ENCODE peak calls at places on chromosome X, in five cellular contexts. One of them, this sample, is unnamed.

GRCh38 chrX:7062276-7062675 is 85.2 kb upstream of the STS start:
- DNase-seq in transverse colon: no peak
- DNase-seq in GM23338: no peak
- DNase-seq in sigmoid colon: no peak
- DNase-seq in SK-N-SH: no peak
- DNase-seq in this sample: no peak

GRCh38 chrX:11533211-11533651 is 132.5 kb downstream of the ARHGAP6 start:
- DNase-seq in transverse colon: no peak
- DNase-seq in GM23338: peak
- DNase-seq in sigmoid colon: no peak
- DNase-seq in SK-N-SH: peak
- DNase-seq in this sample: no peak

GRCh38 chrX:135295238-135295943 is 13.9 kb upstream of the ETDC start:
- DNase-seq in transverse colon: peak
- DNase-seq in GM23338: peak
- DNase-seq in sigmoid colon: no peak
- DNase-seq in SK-N-SH: peak
- DNase-seq in this sample: no peak

GRCh38 chrX:123172874-123173273 is 11.2 kb upstream of the GRIA3 start:
- DNase-seq in transverse colon: no peak
- DNase-seq in GM23338: no peak
- DNase-seq in sigmoid colon: no peak
- DNase-seq in SK-N-SH: no peak
- DNase-seq in this sample: no peak

GRCh38 chrX:136205882-136206281 is 45.3 kb downstream of the MAP7D3 start:
- DNase-seq in transverse colon: no peak
- DNase-seq in GM23338: peak
- DNase-seq in sigmoid colon: peak
- DNase-seq in SK-N-SH: no peak
- DNase-seq in this sample: no peak

GRCh38 chrX:42686296-42686695 is 91.7 kb downstream of the PPP1R2C start:
- DNase-seq in transverse colon: no peak
- DNase-seq in GM23338: no peak
- DNase-seq in sigmoid colon: no peak
- DNase-seq in SK-N-SH: no peak
- DNase-seq in this sample: no peak

GRCh38 chrX:107741318-107741813 is 34.2 kb downstream of the TSC22D3 start:
- DNase-seq in transverse colon: no peak
- DNase-seq in GM23338: no peak
- DNase-seq in sigmoid colon: no peak
- DNase-seq in SK-N-SH: no peak
- DNase-seq in this sample: no peak

GRCh38 chrX:25206761-25207160 is 191.0 kb upstream of the ARX start:
- DNase-seq in transverse colon: no peak
- DNase-seq in GM23338: no peak
- DNase-seq in sigmoid colon: no peak
- DNase-seq in SK-N-SH: no peak
- DNase-seq in this sample: no peak

GRCh38 chrX:14039344-14039743 is 9.7 kb upstream of the GEMIN8 start:
- DNase-seq in transverse colon: peak
- DNase-seq in GM23338: peak
- DNase-seq in sigmoid colon: no peak
- DNase-seq in SK-N-SH: peak
- DNase-seq in this sample: no peak

GRCh38 chrX:56758456-56758855 is 29.4 kb downstream of the NBDY start:
- DNase-seq in transverse colon: no peak
- DNase-seq in GM23338: no peak
- DNase-seq in sigmoid colon: no peak
- DNase-seq in SK-N-SH: no peak
- DNase-seq in this sample: no peak

GRCh38 chrX:122866527-122866926 is 317.6 kb upstream of the GRIA3 start:
- DNase-seq in transverse colon: no peak
- DNase-seq in GM23338: no peak
- DNase-seq in sigmoid colon: no peak
- DNase-seq in SK-N-SH: no peak
- DNase-seq in this sample: no peak

GRCh38 chrX:153633607-153634180 is 13.3 kb upstream of the DUSP9 start:
- DNase-seq in transverse colon: no peak
- DNase-seq in GM23338: no peak
- DNase-seq in sigmoid colon: peak
- DNase-seq in SK-N-SH: no peak
- DNase-seq in this sample: no peak
- H3K4me3 ChIP-seq in transverse colon: no peak
- H3K4me3 ChIP-seq in GM23338: no peak
- H3K4me3 ChIP-seq in sigmoid colon: no peak
- H3K4me3 ChIP-seq in SK-N-SH: no peak
- H3K4me3 ChIP-seq in this sample: no peak

GRCh38 chrX:45699158-45699557 is 498.5 kb upstream of the DIPK2B start:
- DNase-seq in transverse colon: no peak
- DNase-seq in GM23338: no peak
- DNase-seq in sigmoid colon: no peak
- DNase-seq in SK-N-SH: no peak
- DNase-seq in this sample: no peak

GRCh38 chrX:45696762-45697161 is 496.1 kb upstream of the DIPK2B start:
- DNase-seq in transverse colon: no peak
- DNase-seq in GM23338: no peak
- DNase-seq in sigmoid colon: no peak
- DNase-seq in SK-N-SH: no peak
- DNase-seq in this sample: no peak

GRCh38 chrX:45697591-45697990 is 496.9 kb upstream of the DIPK2B start:
- DNase-seq in transverse colon: no peak
- DNase-seq in GM23338: no peak
- DNase-seq in sigmoid colon: no peak
- DNase-seq in SK-N-SH: no peak
- DNase-seq in this sample: no peak
- TF ChIP-seq POLR2AphosphoS5 in transverse colon: no peak
- TF ChIP-seq POLR2AphosphoS5 in GM23338: no peak
- TF ChIP-seq POLR2AphosphoS5 in sigmoid colon: no peak
- TF ChIP-seq POLR2AphosphoS5 in SK-N-SH: peak
- TF ChIP-seq POLR2AphosphoS5 in this sample: no peak

GRCh38 chrX:68018248-68019203 is 414.8 kb downstream of the OPHN1 start:
- DNase-seq in transverse colon: no peak
- DNase-seq in GM23338: peak
- DNase-seq in sigmoid colon: no peak
- DNase-seq in SK-N-SH: peak
- DNase-seq in this sample: no peak
- TF ChIP-seq CTCF in transverse colon: no peak
- TF ChIP-seq CTCF in GM23338: peak
- TF ChIP-seq CTCF in sigmoid colon: no peak
- TF ChIP-seq CTCF in SK-N-SH: peak
- TF ChIP-seq CTCF in this sample: no peak

DNA sequence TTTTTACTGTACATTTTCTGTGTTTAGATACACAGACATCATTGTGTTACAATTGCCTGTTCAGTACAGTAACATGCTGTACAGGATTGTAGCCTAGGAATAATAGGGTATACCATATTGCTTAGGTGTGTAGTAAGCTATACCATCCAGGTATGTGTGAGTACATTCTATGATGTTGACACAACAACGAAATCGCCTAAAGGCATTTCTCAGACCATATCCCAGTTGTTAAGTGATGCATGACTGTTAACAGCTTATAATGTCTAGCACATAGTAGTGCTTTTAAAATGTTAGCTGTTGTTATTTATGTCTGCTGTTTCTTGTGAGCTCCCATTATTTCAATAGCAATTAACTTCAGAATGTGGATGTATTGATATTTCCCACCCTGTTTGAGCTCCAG is 4.5 kb downstream of the PRRG1 start:
- DNase-seq in transverse colon: no peak
- DNase-seq in GM23338: no peak
- DNase-seq in sigmoid colon: no peak
- DNase-seq in SK-N-SH: no peak
- DNase-seq in this sample: no peak
- H3K4me3 ChIP-seq in transverse colon: no peak
- H3K4me3 ChIP-seq in GM23338: no peak
- H3K4me3 ChIP-seq in sigmoid colon: no peak
- H3K4me3 ChIP-seq in SK-N-SH: no peak
- H3K4me3 ChIP-seq in this sample: no peak

DNA sequence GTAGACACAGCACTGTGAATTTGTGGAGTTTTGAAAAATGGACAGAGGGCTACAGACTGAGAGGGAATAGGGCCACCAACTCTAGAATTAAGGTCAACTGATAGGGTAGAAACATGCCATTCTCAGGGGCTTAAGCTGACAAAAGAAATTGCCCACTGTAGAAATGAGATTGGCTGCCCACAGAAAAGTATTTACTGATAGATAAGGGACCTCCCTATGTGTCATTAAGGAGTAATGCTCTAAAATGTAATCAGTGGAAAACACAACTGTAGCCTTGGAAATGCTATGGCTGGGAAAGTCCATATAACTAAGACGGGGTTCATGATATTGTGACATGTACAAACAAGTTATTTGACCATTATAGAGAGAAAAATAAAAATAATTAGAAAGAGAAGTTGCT is 4.6 kb downstream of the RTL9 start:
- DNase-seq in transverse colon: no peak
- DNase-seq in GM23338: no peak
- DNase-seq in sigmoid colon: no peak
- DNase-seq in SK-N-SH: no peak
- DNase-seq in this sample: no peak
- TF ChIP-seq POLR2AphosphoS5 in transverse colon: no peak
- TF ChIP-seq POLR2AphosphoS5 in GM23338: no peak
- TF ChIP-seq POLR2AphosphoS5 in sigmoid colon: no peak
- TF ChIP-seq POLR2AphosphoS5 in SK-N-SH: no peak
- TF ChIP-seq POLR2AphosphoS5 in this sample: no peak

GRCh38 chrX:124406294-124407013 is 60.1 kb downstream of the SH2D1A start:
- DNase-seq in transverse colon: peak
- DNase-seq in GM23338: peak
- DNase-seq in sigmoid colon: peak
- DNase-seq in SK-N-SH: peak
- DNase-seq in this sample: no peak
- TF ChIP-seq CTCF in transverse colon: peak
- TF ChIP-seq CTCF in GM23338: peak
- TF ChIP-seq CTCF in sigmoid colon: peak
- TF ChIP-seq CTCF in SK-N-SH: peak
- TF ChIP-seq CTCF in this sample: peak

GRCh38 chrX:50594788-50595187 is 124.2 kb upstream of the DGKK start:
- DNase-seq in transverse colon: no peak
- DNase-seq in GM23338: peak
- DNase-seq in sigmoid colon: no peak
- DNase-seq in SK-N-SH: no peak
- DNase-seq in this sample: no peak
- H3K4me3 ChIP-seq in transverse colon: no peak
- H3K4me3 ChIP-seq in GM23338: no peak
- H3K4me3 ChIP-seq in sigmoid colon: no peak
- H3K4me3 ChIP-seq in SK-N-SH: no peak
- H3K4me3 ChIP-seq in this sample: no peak

DNA sequence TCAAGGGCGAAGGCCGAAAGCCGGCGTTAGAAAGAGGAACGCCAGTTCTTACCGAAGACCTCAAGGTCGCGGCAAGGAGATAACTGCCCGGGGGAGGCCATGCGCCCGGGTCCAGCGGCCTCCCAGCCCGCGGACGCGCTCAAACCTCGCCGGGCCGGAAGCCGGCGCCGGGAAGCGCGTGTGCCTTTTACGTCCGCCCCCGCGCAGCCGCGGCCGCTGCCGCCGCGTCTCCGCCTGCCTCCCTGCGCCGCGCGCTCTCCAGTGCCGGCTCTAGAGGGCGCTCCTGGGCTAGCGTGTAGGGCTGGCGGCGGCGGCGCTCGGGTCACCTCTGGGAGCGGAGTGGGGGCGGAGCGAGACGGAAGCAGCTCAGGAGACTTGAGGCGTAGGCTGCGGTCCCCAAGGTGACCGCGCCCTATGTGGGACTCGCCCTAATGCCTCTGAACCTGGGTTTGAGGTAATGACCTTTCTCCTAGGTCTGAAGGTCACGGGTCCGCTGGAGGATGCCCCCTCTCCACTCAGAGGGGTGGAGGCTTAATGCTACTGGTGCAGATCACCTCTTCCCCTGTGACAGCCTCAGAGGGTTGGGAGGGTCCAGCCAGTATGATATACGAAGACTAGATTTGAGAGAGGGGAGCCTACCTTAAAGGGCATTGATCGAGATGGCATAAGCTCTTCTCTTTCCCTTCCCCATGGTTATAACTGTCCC is 839 bp downstream of the SLC25A5 start:
- DNase-seq in transverse colon: peak
- DNase-seq in GM23338: peak
- DNase-seq in sigmoid colon: peak
- DNase-seq in SK-N-SH: peak
- DNase-seq in this sample: peak
- TF ChIP-seq POLR2AphosphoS5 in transverse colon: no peak
- TF ChIP-seq POLR2AphosphoS5 in GM23338: no peak
- TF ChIP-seq POLR2AphosphoS5 in sigmoid colon: peak
- TF ChIP-seq POLR2AphosphoS5 in SK-N-SH: no peak
- TF ChIP-seq POLR2AphosphoS5 in this sample: no peak